ENCODE peak calls at places on chromosomes 1 and 21, in five cellular contexts. C is IMR-90, P is K562, O is GM12878, M is HepG2. E is an unnamed sample.

GRCh38 chr1:232012773-232013386 is 386.3 kb downstream of the DISC1 start:
- DNase-seq in C (peak; percentile 96), M (no peak), P (no peak), O (no peak), E (no peak)

GRCh38 chr1:201229771-201230635 is 39.4 kb downstream of the IGFN1 start:
- DNase-seq in O (no peak), C (peak; percentile 71), P (no peak), M (no peak), E (no peak)

GRCh38 chr1:52346653-52347052 is 19.4 kb downstream of the CC2D1B start:
- DNase-seq in P (no peak), C (no peak), M (no peak), O (no peak), E (no peak)

GRCh38 chr1:186225089-186225488 is 150.0 kb downstream of the TPR start:
- DNase-seq in C (no peak), P (no peak), O (no peak), M (no peak), E (no peak)

GRCh38 chr1:94142022-94142421 is 21.1 kb upstream of the ABCA4 start:
- DNase-seq in C (peak; percentile 63), M (no peak), O (no peak), P (no peak), E (no peak)

GRCh38 chr1:173554541-173555250 is 48.2 kb downstream of the SLC9C2 start:
- DNase-seq in P (no peak), M (peak; percentile 1), C (no peak), O (no peak), E (no peak)

GRCh38 chr1:19066874-19067186 is 110.4 kb upstream of the IFFO2 start:
- DNase-seq in P (no peak), M (no peak), C (no peak), O (no peak), E (no peak)

GRCh38 chr1:63189677-63190076 is 132.7 kb upstream of the FOXD3 start:
- DNase-seq in M (no peak), P (no peak), O (no peak), C (no peak), E (no peak)

GRCh38 chr1:226677121-226678020 is 61.7 kb downstream of the ITPKB start:
- DNase-seq in P (no peak), C (peak; percentile 87), O (no peak), M (no peak), E (peak; percentile 20)

GRCh38 chr1:234486858-234487830 is 8.2 kb upstream of the TARBP1 start:
- DNase-seq in C (peak; percentile 84), P (peak; percentile 45), O (no peak), M (peak; percentile 77), E (peak; percentile 59)

GRCh38 chr1:153679337-153680119 is 1.0 kb downstream of the NPR1 start:
- DNase-seq in P (no peak), M (no peak), C (no peak), O (no peak), E (peak; percentile 30)

GRCh38 chr21:22554690-22555316 is 1556.6 kb downstream of the NCAM2 start:
- DNase-seq in C (no peak), P (no peak), O (no peak), M (no peak), E (no peak)

GRCh38 chr21:41895643-41896493 is 16.7 kb upstream of the PRDM15 start:
- DNase-seq in O (no peak), C (peak; percentile 18), P (peak; percentile 45), M (no peak), E (no peak)

GRCh38 chr1:14263671-14264070 is 334.8 kb upstream of the KAZN start:
- DNase-seq in M (no peak), P (no peak), C (no peak), O (no peak), E (no peak)

GRCh38 chr1:19055001-19055400 is 98.5 kb upstream of the IFFO2 start:
- DNase-seq in M (no peak), O (no peak), P (no peak), C (no peak), E (no peak)

GRCh38 chr1:169326644-169327316 is 40.8 kb downstream of the NME7 start:
- DNase-seq in C (peak; percentile 59), P (peak; percentile 31), M (no peak), O (peak; percentile 28), E (no peak)

GRCh38 chr1:115676498-115677171 is 34.9 kb downstream of the VANGL1 start:
- DNase-seq in M (no peak), C (no peak), P (no peak), O (no peak), E (no peak)

GRCh38 chr1:17101261-17101660 is 18.0 kb downstream of the PADI2 start:
- DNase-seq in C (no peak), O (no peak), M (no peak), P (no peak), E (no peak)

GRCh38 chr1:201324821-201325677 is 41.7 kb downstream of the PKP1 start:
- DNase-seq in C (no peak), P (no peak), O (no peak), M (no peak), E (no peak)

GRCh38 chr21:26850116-26850643 is 5.0 kb upstream of the ADAMTS1 start:
- DNase-seq in M (peak; percentile 36), P (no peak), O (peak; percentile 0), C (peak; percentile 59), E (no peak)

GRCh38 chr1:167152192-167152876 is 58.5 kb downstream of the STYXL2 start:
- DNase-seq in C (no peak), M (no peak), P (no peak), O (no peak), E (no peak)

GRCh38 chr21:29190920-29191319 is 60.5 kb downstream of the MAP3K7CL start:
- DNase-seq in M (peak; percentile 29), O (no peak), P (no peak), C (peak; percentile 58), E (no peak)

GRCh38 chr1:30417701-30418425 is 305.5 kb downstream of the MATN1 start:
- DNase-seq in O (no peak), P (no peak), M (no peak), C (no peak), E (no peak)

GRCh38 chr1:117368116-117369108 is 1.2 kb downstream of the MAN1A2 start:
- DNase-seq in M (peak; percentile 26), P (peak; percentile 52), C (peak; percentile 11), O (no peak), E (peak; percentile 6)

GRCh38 chr1:203536981-203537455 is 43.1 kb downstream of the OPTC start:
- DNase-seq in P (no peak), M (peak; percentile 58), C (peak; percentile 89), O (no peak), E (no peak)

GRCh38 chr1:88877382-88877825 is 14.0 kb downstream of the GTF2B start:
- DNase-seq in P (peak; percentile 6), O (no peak), C (peak; percentile 61), M (peak; percentile 24), E (peak; percentile 5)

GRCh38 chr1:165434264-165434663 is 10.7 kb downstream of the RXRG start:
- DNase-seq in C (no peak), O (no peak), P (no peak), M (no peak), E (no peak)

GRCh38 chr1:232620356-232620841 is 9.5 kb downstream of the SIPA1L2 start:
- DNase-seq in M (no peak), P (no peak), O (no peak), C (peak; percentile 71), E (no peak)

GRCh38 chr1:184828369-184828717 is 73.7 kb upstream of the EDEM3 start:
- DNase-seq in C (no peak), M (no peak), O (no peak), P (no peak), E (no peak)

GRCh38 chr1:90835661-90836344 is 118.7 kb upstream of the BARHL2 start:
- DNase-seq in P (no peak), C (no peak), O (no peak), M (no peak), E (no peak)

GRCh38 chr1:55040083-55040952 is 970 bp downstream of the PCSK9 start:
- DNase-seq in M (no peak), O (no peak), P (no peak), C (no peak), E (no peak)

GRCh38 chr21:43919871-43920801 is 55.1 kb downstream of the AGPAT3 start:
- DNase-seq in M (no peak), P (no peak), C (peak; percentile 40), O (peak; percentile 54), E (no peak)
- TF ChIP-seq BHLHE40 in M (peak; percentile 14), P (no peak), C (no peak), O (peak; percentile 84), E (no peak)

DNA sequence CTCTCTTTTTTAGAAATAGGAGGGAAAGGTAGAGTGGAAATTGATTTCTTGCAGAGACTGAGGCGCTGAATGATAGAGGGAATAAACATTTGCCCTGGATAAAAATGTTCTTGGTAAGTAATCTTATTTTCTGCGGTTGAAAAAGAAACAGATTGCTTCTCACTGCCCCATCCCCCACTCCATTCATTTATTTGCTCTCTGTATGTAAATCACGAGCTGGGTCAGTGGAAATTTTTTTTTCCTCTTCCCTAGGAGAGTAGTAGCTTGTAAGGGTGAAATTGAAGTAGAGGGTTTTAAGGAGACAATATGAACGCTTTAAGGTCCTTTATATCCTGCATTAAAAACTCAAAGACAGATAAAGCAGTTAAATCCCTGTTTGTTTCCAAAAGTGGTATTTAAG is 1.4 kb upstream of the BRINP3 start:
- DNase-seq in M (no peak), O (no peak), C (peak; percentile 5), P (no peak), E (no peak)
- H3K4me3 ChIP-seq in M (no peak overlapping the region), O (no peak overlapping the region), C (peak overlapping the region; percentile 52), P (no peak overlapping the region), E (peak overlapping the region; percentile 50)

DNA sequence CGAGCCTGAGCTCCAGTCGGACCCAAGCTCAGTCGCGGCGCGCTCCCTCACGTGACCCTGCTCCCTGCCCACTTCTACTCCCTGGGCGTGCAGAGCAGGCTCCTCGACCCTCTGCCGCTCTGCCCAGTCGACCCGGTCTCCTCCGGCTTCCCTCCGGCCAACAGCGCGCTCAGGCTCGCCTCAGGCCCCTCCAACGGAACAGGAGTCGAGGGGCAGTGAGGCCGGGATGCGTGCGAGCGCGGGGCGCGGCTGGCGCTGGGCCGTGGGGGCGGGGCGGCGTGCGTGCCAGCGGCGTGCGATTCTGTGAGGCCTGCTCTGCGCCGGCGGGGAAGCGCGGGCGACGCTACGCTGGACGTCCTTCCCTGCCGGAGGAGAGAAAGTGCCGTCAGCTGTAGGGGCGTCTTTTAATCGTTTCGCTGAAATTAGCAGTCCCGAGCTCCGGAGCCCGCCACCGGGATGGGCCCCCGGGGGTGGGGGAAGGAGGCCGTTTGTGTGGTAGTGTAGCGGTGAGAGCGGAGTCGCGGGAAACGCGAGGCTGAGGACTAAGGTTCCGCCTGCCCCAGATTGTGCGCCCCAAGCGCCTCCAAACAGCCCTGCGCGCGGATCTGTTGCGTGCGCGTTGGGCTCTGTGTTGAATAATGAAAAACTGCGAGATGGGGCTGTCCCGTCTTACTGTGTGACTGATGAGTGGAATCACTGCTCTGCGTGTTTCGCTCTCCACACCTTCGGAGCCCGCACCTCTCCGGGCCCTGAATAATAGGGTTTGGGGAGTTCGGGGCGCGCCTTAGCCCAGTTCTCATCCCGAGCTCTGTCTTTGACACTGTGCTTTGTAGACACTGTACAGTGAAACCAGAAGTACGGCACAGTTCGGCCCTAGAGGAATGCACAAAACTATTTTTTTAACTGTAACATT is at the start of gene ACBD6:
- DNase-seq in C (peak; percentile 83), M (peak; percentile 71), P (peak; percentile 94), O (peak; percentile 51), E (peak; percentile 88)
- TF ChIP-seq CTCF in C (no peak), M (no peak), P (peak; percentile 40), O (peak; percentile 33), E (no peak)

DNA sequence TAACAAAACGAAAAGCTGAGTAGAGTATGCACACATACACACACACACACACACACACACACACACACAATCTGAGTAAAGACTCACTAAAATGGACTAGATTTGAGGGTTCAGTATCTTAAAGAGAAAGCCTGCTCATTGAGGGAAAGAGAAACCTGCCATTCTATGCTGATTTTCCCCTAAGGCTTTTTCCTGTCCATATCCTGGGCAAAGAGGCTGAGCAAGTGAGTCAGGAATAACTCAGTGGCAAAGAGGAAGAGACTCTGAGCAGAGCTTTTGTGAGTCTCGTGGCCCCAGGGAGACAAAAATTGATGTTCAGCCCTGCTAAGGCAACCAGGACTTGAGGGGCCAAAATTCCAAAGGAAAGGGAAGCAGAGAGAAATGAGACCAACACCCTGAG is 37.3 kb upstream of the RUNX1 start:
- DNase-seq in P (no peak), C (peak; percentile 54), O (no peak), M (no peak), E (no peak)
- TF ChIP-seq BHLHE40 in P (no peak), C (no peak), O (no peak), M (no peak), E (no peak)

E was measured in A549.